ENCODE peak calls at places on chromosome X, in four cellular contexts. X is uterus, V is PC-9, R is heart right ventricle. S is an unnamed sample.

GRCh38 chrX:69082753-69083150 is 82.5 kb downstream of the PJA1 start:
- DNase-seq in R (no peak), X (no peak), V (no peak), S (no peak)

GRCh38 chrX:71556026-71556425 is 22.2 kb upstream of the GCNA start:
- DNase-seq in V (no peak), R (no peak), X (no peak), S (no peak)

GRCh38 chrX:110568396-110568795 is 209.7 kb downstream of the RTL9 start:
- DNase-seq in V (no peak), X (no peak), R (no peak), S (no peak)

GRCh38 chrX:11754958-11755645 is 2.9 kb upstream of the MSL3 start:
- DNase-seq in X (no peak), R (no peak), V (no peak), S (no peak)

GRCh38 chrX:55715847-55716246 is 1.7 kb upstream of the RRAGB start:
- DNase-seq in V (no peak), R (no peak), X (no peak), S (no peak)

GRCh38 chrX:132271330-132271729 is 52.1 kb upstream of the RAP2C start:
- DNase-seq in V (peak; percentile 41), R (peak; percentile 3), X (peak; percentile 31), S (no peak)

GRCh38 chrX:107935200-107935599 is 47.0 kb downstream of the TEX13B start:
- DNase-seq in X (no peak), R (no peak), V (no peak), S (no peak)

GRCh38 chrX:12138366-12139313 is at the start of gene FRMPD4:
- DNase-seq in V (no peak), R (peak; percentile 3), X (no peak), S (no peak)

GRCh38 chrX:120297923-120298322 is 13.3 kb downstream of the TMEM255A start:
- DNase-seq in R (no peak), X (no peak), V (no peak), S (no peak)

GRCh38 chrX:806586-806985 is 176.0 kb downstream of the SHOX start:
- DNase-seq in V (no peak), X (no peak), R (no peak), S (no peak)

GRCh38 chrX:104310084-104310483 is 55.4 kb upstream of the ESX1 start:
- DNase-seq in V (no peak), R (no peak), X (no peak), S (no peak)

GRCh38 chrX:135484636-135485289 is 35.7 kb upstream of the INTS6L start:
- DNase-seq in X (no peak), R (no peak), V (no peak), S (no peak)

GRCh38 chrX:3963980-3964379 is 250.5 kb upstream of the PRKX start:
- DNase-seq in V (no peak), R (no peak), X (no peak), S (no peak)

GRCh38 chrX:136446208-136446607 is 41.5 kb upstream of the BRS3 start:
- DNase-seq in X (no peak), R (no peak), V (no peak), S (no peak)

GRCh38 chrX:93673056-93673868 is at the start of gene NAP1L3:
- DNase-seq in V (no peak), R (peak; percentile 72), X (peak; percentile 61), S (peak; percentile 16)

GRCh38 chrX:38052096-38052495 is 45.7 kb downstream of the SYTL5 start:
- DNase-seq in V (no peak), X (no peak), R (no peak), S (no peak)

GRCh38 chrX:42119076-42119475 is 195.7 kb upstream of the CASK start:
- DNase-seq in V (peak; percentile 3), X (no peak), R (no peak), S (no peak)

GRCh38 chrX:154116514-154116913 is 19.0 kb upstream of the MECP2 start:
- DNase-seq in V (no peak), X (no peak), R (no peak), S (no peak)

DNA sequence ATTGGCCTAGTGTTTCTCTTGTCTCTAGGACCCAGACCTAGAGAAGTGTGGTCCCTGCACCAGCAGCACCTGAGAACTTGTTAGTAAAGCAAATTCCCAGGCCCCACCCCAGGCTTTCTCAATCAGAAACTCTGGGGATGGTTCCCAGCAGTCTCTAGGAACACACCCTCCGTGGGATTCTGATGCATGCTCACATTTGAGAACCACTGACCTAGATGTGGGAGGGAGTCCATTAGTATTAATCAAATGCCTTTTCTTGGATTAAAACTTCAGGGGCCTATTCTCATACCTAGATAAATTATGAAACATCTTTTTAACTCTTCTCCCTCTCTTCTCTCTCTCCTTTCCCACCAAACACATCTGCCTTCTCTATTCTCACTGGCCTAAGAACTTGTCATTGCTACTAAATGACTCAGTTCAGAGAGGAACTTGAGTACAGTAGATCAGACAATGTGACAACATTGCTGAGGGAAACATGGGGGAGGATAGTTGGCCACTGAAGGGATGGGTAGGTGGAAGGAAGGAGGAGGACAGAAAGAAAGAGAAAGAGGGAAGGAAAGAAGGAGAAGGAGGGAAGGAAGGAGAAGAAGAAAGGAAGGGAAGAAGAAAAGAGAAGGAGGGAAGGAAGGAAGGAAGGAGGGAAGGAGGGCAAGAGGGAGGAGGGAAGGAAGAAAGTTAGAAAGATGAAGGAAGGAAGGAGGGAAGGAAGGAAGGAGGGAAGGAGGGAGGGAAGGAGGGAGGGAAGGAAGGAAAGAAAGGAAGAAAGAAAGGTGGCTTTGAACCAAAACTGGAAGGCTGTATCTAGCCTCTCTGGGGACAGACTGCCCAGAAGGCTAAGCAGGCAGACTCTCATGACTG is 132.7 kb upstream of the MAP3K15 start:
- DNase-seq in R (no peak), V (no peak), X (no peak), S (no peak)
- H3K9me3 ChIP-seq in R (no peaks in the 10 kb centered on the region), V (no peaks in the 10 kb centered on the region), X (no peaks in the 10 kb centered on the region), S (no peaks in the 10 kb centered on the region)

GRCh38 chrX:53563324-53563723 is 123.2 kb downstream of the HUWE1 start:
- DNase-seq in R (no peak), V (no peak), X (no peak), S (no peak)
- H3K9me3 ChIP-seq in R (no peaks in the 10 kb centered on the region), V (no peaks in the 10 kb centered on the region), X (no peaks in the 10 kb centered on the region), S (no peaks in the 10 kb centered on the region)

GRCh38 chrX:40104649-40105015 is 6.9 kb upstream of the BCOR start:
- DNase-seq in R (peak; percentile 40), X (peak; percentile 51), V (no peak), S (no peak)
- H3K9me3 ChIP-seq in R (no peaks in the 10 kb centered on the region), X (no peaks in the 10 kb centered on the region), V (no peaks in the 10 kb centered on the region), S (no peaks in the 10 kb centered on the region)

DNA sequence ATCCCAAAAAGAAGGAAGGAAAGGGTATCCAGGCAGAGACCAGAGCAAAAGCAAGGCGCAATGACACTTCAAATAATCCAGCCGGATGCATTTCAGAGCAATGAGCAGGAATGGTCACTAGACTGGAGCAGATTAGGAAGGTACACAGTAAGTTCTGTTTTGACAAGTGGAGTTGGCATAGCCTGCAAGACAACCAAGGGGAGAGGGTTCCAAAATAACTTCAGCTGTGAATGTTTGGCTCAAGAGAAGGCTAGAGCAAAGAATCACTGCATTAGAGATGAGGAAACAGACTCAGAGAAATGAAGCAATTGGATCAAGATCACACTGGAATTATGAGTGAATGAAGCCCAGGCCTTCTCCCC is 90.0 kb upstream of the EGFL6 start:
- DNase-seq in V (no peak), R (no peak), X (no peak), S (no peak)
- H3K9me3 ChIP-seq in V (no peaks in the 10 kb centered on the region), R (no peaks in the 10 kb centered on the region), X (no peaks in the 10 kb centered on the region), S (no peaks in the 10 kb centered on the region)

GRCh38 chrX:15157624-15158023 is 112.3 kb downstream of the ASB9 start:
- DNase-seq in R (no peak), X (no peak), V (no peak), S (no peak)
- H3K9me3 ChIP-seq in R (no peaks in the 10 kb centered on the region), X (no peaks in the 10 kb centered on the region), V (no peaks in the 10 kb centered on the region), S (no peaks in the 10 kb centered on the region)

DNA sequence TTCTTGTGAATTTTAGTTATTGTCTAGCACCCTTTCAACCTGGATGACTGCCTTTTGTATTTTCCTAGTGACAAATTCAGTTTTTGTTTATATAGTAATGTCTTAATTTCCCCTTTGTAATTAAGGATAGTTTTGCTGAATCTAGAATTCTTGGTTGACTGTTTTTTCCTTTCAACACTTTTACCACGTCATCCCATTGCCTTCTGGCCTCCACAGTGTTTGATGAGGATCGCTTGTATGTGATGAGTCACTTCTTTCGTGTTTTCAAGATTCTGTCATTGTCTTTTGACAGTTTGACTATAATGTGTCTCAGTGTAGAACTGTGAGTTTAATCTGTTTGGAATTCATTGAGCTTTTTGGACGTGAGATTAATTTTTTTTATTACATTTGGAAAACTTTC is 30.1 kb downstream of the KDM6A start:
- DNase-seq in V (no peak), R (no peak), X (no peak), S (no peak)
- H3K9me3 ChIP-seq in V (no peaks in the 10 kb centered on the region), R (peaks cover 6% of the 10 kb centered on the region), X (peaks cover 7% of the 10 kb centered on the region), S (no peaks in the 10 kb centered on the region)